ENCODE peak calls at places on chromosomes 16 and 17, in ten cellular contexts. C is spleen, F is endothelial cell of umbilical vein, O is Panc1, V is breast epithelium, W is sigmoid colon, G is esophagus muscularis mucosa, P is GM12892, Z is H1, L is GM12878. R is an unnamed sample.

GRCh38 chr17:3885970-3886369 is 6.9 kb downstream of the CAMKK1 start:
- DNase-seq in C (no peak), F (peak; percentile 29), O (no peak), V (no peak), W (no peak), G (no peak), P (no peak), Z (no peak), L (no peak), R (no peak)

GRCh38 chr17:2545393-2545792 is 33.7 kb upstream of the METTL16 start:
- DNase-seq in C (no peak), F (no peak), O (no peak), V (no peak), W (no peak), G (no peak), P (no peak), Z (no peak), L (no peak), R (no peak)

GRCh38 chr17:13736915-13737314 is 135.2 kb upstream of the HS3ST3A1 start:
- DNase-seq in C (no peak), F (no peak), O (no peak), V (no peak), W (no peak), G (peak; percentile 77), P (no peak), Z (no peak), L (no peak), R (no peak)

GRCh38 chr17:41812176-41813038 is at the start of gene FKBP10:
- DNase-seq in C (no peak), F (peak; percentile 79), O (peak; percentile 51), V (peak; percentile 36), W (peak; percentile 89), G (no peak), P (no peak), Z (peak; percentile 80), L (no peak), R (peak; percentile 3)

GRCh38 chr16:84391151-84391873 is 23.0 kb downstream of the ATP2C2 start:
- DNase-seq in C (no peak), F (no peak), O (no peak), V (peak; percentile 51), W (no peak), G (no peak), P (no peak), Z (no peak), L (no peak), R (no peak)

GRCh38 chr17:48215583-48216139 is 108.1 kb downstream of the SNX11 start:
- DNase-seq in C (no peak), F (peak; percentile 74), O (no peak), V (no peak), W (no peak), G (no peak), P (no peak), Z (no peak), L (no peak), R (peak; percentile 14)

GRCh38 chr16:19858006-19858653 is 26.5 kb downstream of the GPRC5B start:
- DNase-seq in C (no peak), F (peak; percentile 53), O (no peak), V (no peak), W (no peak), G (no peak), P (no peak), Z (no peak), L (no peak), R (no peak)

GRCh38 chr17:34024303-34025178 is 230.5 kb upstream of the CCL2 start:
- DNase-seq in C (no peak), F (no peak), O (no peak), V (no peak), W (no peak), G (peak; percentile 68), P (no peak), Z (no peak), L (no peak), R (no peak)

GRCh38 chr17:75065562-75066151 is 18.6 kb downstream of the KCTD2 start:
- DNase-seq in C (peak; percentile 31), F (peak; percentile 46), O (no peak), V (no peak), W (no peak), G (no peak), P (no peak), Z (no peak), L (no peak), R (no peak)

GRCh38 chr17:5584383-5584951 is at the start of gene NLRP1:
- DNase-seq in C (peak; percentile 98), F (peak; percentile 95), O (no peak), V (peak; percentile 83), W (peak; percentile 92), G (peak; percentile 96), P (peak; percentile 88), Z (no peak), L (peak; percentile 84), R (peak; percentile 49)
- TF ChIP-seq POLR2AphosphoS5 in C (peak; percentile 98), F (peak; percentile 97), O (no peak), V (peak; percentile 54), W (peak; percentile 90), G (peak; percentile 83), P (no peak), Z (no peak), L (peak; percentile 66), R (no peak)

GRCh38 chr17:82023447-82024241 is 539 bp downstream of the LRRC45 start:
- DNase-seq in C (no peak), F (no peak), O (no peak), V (no peak), W (no peak), G (no peak), P (no peak), Z (no peak), L (no peak), R (peak; percentile 73)

GRCh38 chr17:82020874-82021727 is 1.6 kb downstream of the CENPX start:
- DNase-seq in C (no peak), F (peak; percentile 61), O (no peak), V (peak; percentile 71), W (peak; percentile 89), G (no peak), P (no peak), Z (no peak), L (no peak), R (no peak)

GRCh38 chr17:82021728-82022309 is 859 bp downstream of the CENPX start:
- DNase-seq in C (no peak), F (no peak), O (no peak), V (no peak), W (no peak), G (no peak), P (no peak), Z (no peak), L (no peak), R (peak; percentile 36)

GRCh38 chr17:82022981-82023446 is at the start of gene LRRC45:
- DNase-seq in C (peak; percentile 99), F (peak; percentile 100), O (peak; percentile 91), V (peak; percentile 100), W (peak; percentile 100), G (peak; percentile 100), P (peak; percentile 100), Z (peak; percentile 98), L (peak; percentile 96), R (peak; percentile 100)

DNA sequence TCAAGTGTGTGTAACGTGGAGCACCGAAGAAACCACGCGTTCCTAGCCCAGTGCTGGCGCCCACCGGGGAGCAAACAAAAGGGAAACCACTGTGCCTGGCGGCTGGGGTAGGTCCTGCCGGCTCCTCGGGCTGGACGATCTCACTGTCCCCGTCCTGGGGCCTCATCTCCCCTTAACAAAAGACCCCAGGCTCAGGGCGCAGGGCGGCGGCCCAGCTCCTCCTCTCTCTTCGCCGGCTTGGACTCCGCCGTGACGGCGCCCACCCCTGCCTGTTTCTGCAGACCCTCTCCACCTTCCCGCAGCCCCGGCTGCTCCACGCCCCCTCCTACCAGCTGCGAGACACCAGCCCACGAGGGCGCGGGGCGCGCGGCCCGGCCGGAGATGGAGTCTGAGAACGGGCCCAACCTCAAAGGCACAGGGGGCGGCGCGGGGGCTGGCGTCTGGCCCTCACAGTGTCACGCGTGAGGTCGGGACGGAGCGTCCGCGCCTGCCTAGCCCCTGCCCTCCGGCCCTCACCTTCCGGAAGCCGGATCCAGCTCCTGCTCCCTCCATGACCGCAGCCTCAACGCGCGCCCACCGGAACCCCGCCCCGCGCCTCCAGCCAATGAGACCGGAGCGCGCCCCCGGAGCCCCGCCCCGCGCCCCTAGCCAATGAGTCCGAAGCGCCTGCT is at the start of gene CENPX:
- DNase-seq in C (peak; percentile 87), F (no peak), O (no peak), V (no peak), W (no peak), G (no peak), P (no peak), Z (no peak), L (no peak), R (no peak)
- TF ChIP-seq POLR2AphosphoS5 in C (peak; percentile 77), F (peak; percentile 59), O (peak; percentile 51), V (no peak), W (peak; percentile 10), G (peak; percentile 85), P (peak; percentile 38), Z (peak; percentile 52), L (peak; percentile 37), R (peak; percentile 33)

GRCh38 chr16:81821422-81822128 is 42.5 kb downstream of the PLCG2 start:
- DNase-seq in C (peak; percentile 79), F (no peak), O (no peak), V (no peak), W (no peak), G (no peak), P (no peak), Z (no peak), L (peak; percentile 90), R (no peak)

GRCh38 chr16:81818514-81819304 is 39.6 kb downstream of the PLCG2 start:
- DNase-seq in C (peak; percentile 68), F (peak; percentile 63), O (no peak), V (no peak), W (no peak), G (no peak), P (no peak), Z (no peak), L (no peak), R (no peak)

GRCh38 chr16:81826523-81826922 is 47.4 kb downstream of the PLCG2 start:
- DNase-seq in C (no peak), F (no peak), O (no peak), V (no peak), W (no peak), G (no peak), P (no peak), Z (no peak), L (no peak), R (no peak)

GRCh38 chr16:81823734-81824133 is 44.6 kb downstream of the PLCG2 start:
- DNase-seq in C (no peak), F (no peak), O (no peak), V (no peak), W (no peak), G (no peak), P (no peak), Z (no peak), L (no peak), R (no peak)

DNA sequence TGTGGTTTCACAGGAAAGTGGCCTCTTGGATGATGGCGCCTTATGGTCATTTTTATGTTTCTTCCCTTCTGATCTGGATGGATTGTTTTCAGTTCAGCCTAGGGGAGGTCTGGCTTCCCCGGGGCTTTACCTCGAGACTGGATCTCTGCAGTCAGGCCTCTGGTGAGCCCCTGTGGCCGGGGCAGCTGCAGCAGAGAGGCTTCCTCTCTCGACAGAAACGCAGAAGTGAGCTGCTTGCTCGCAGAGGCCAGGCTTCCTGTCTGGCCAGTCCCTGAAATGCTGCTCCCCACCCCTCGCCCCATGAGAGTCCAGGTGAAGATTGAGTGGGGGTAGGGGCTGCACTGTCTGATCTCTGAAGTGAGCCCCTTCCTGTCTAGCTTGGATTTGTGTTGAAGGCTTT is 44.0 kb downstream of the PLCG2 start:
- DNase-seq in C (peak; percentile 94), F (peak; percentile 39), O (no peak), V (no peak), W (no peak), G (no peak), P (no peak), Z (no peak), L (no peak), R (peak; percentile 76)
- TF ChIP-seq POLR2AphosphoS5 in C (peak; percentile 68), F (no peak), O (no peak), V (no peak), W (no peak), G (no peak), P (peak; percentile 88), Z (no peak), L (peak; percentile 88), R (no peak)

GRCh38 chr16:85821441-85821901 is 22.0 kb downstream of the COX4I1 start:
- DNase-seq in C (peak; percentile 95), F (peak; percentile 67), O (no peak), V (peak; percentile 44), W (peak; percentile 89), G (peak; percentile 95), P (peak; percentile 90), Z (peak; percentile 63), L (peak; percentile 41), R (peak; percentile 56)
- TF ChIP-seq POLR2AphosphoS5 in C (peak; percentile 65), F (no peak), O (no peak), V (no peak), W (no peak), G (no peak), P (no peak), Z (no peak), L (no peak), R (no peak)